ENCODE peak calls at places on chromosome 22, in ten cellular contexts. O is uterus, K is Peyer's patch, Q is IMR-90, P is suprapubic skin, X is HCT116, A is tibial nerve, N is sigmoid colon, I is NB4, H is stomach. C is an unnamed sample.

GRCh38 chr22:31969789-31970489 is 25.6 kb downstream of the YWHAH start:
- DNase-seq in O (peak; percentile 56), X (peak; percentile 83), P (no peak), K (peak; percentile 80), H (peak; percentile 80), N (peak; percentile 71), A (no peak), I (peak; percentile 66), Q (peak; percentile 66), C (peak; percentile 77)

GRCh38 chr22:21041937-21042336 is 3.8 kb upstream of the LRRC74B start:
- DNase-seq in O (no peak), A (no peak), Q (peak; percentile 76), H (no peak), K (no peak), X (no peak), I (no peak), N (no peak), P (no peak), C (no peak)

GRCh38 chr22:41820447-41820846 is 12.5 kb upstream of the SREBF2 start:
- DNase-seq in O (no peak), I (no peak), X (no peak), P (no peak), Q (no peak), H (no peak), N (no peak), K (no peak), A (no peak), C (no peak)

GRCh38 chr22:48264586-48264985 is 1502.1 kb downstream of the TBC1D22A start:
- DNase-seq in X (no peak), O (no peak), I (no peak), K (no peak), H (no peak), P (no peak), Q (no peak), N (no peak), A (no peak), C (no peak)

GRCh38 chr22:48827904-48828555 is 999.6 kb downstream of the BRD1 start:
- DNase-seq in H (no peak), O (no peak), X (no peak), N (no peak), I (no peak), A (no peak), K (peak; percentile 34), P (peak; percentile 38), Q (no peak), C (no peak)

GRCh38 chr22:31286360-31287255 is 5.7 kb downstream of the PIK3IP1 start:
- DNase-seq in A (no peak), O (no peak), K (no peak), N (peak; percentile 82), Q (no peak), I (no peak), X (no peak), P (no peak), H (no peak), C (no peak)

GRCh38 chr22:41998361-41999261 is at the start of gene WBP2NL:
- DNase-seq in H (peak; percentile 92), P (peak; percentile 90), Q (peak; percentile 51), X (no peak), O (peak; percentile 67), K (peak; percentile 90), A (peak; percentile 54), N (peak; percentile 87), I (no peak), C (peak; percentile 92)

GRCh38 chr22:26377170-26377825 is 51.8 kb upstream of the ASPHD2 start:
- DNase-seq in P (no peak), Q (no peak), K (no peak), I (peak; percentile 52), O (no peak), X (no peak), A (no peak), H (no peak), N (no peak), C (no peak)

GRCh38 chr22:39094717-39095389 is 2.2 kb upstream of the APOBEC3H start:
- DNase-seq in N (no peak), X (no peak), Q (no peak), H (no peak), O (no peak), K (no peak), I (no peak), P (no peak), A (no peak), C (no peak)

GRCh38 chr22:21760640-21761039 is 25.0 kb upstream of the YPEL1 start:
- DNase-seq in H (no peak), K (no peak), A (no peak), I (peak; percentile 63), X (no peak), Q (peak; percentile 98), P (no peak), N (no peak), O (no peak), C (no peak)

GRCh38 chr22:25965331-25965730 is 203.9 kb upstream of the SEZ6L start:
- DNase-seq in P (no peak), N (no peak), I (no peak), Q (no peak), A (no peak), H (no peak), X (no peak), O (no peak), K (no peak), C (no peak)

GRCh38 chr22:47605441-47605840 is 843.0 kb downstream of the TBC1D22A start:
- DNase-seq in I (no peak), N (peak; percentile 39), K (peak; percentile 24), P (peak; percentile 44), O (no peak), X (no peak), A (no peak), Q (no peak), H (peak; percentile 20), C (no peak)

GRCh38 chr22:37525746-37526350 is 6.6 kb upstream of the CARD10 start:
- DNase-seq in X (no peak), K (peak; percentile 44), A (no peak), Q (no peak), I (no peak), N (no peak), P (no peak), O (no peak), H (no peak), C (peak; percentile 16)

GRCh38 chr22:27220349-27220748 is 563.0 kb downstream of the MIAT start:
- DNase-seq in I (no peak), X (no peak), P (no peak), K (no peak), H (no peak), N (peak; percentile 78), O (no peak), A (no peak), Q (peak; percentile 89), C (no peak)

GRCh38 chr22:49008682-49009235 is 818.9 kb downstream of the BRD1 start:
- DNase-seq in A (peak; percentile 9), X (no peak), N (no peak), H (peak; percentile 14), K (no peak), Q (no peak), O (no peak), I (no peak), P (no peak), C (peak; percentile 28)

GRCh38 chr22:20438678-20439492 is 1.3 kb upstream of the SCARF2 start:
- DNase-seq in N (peak; percentile 67), X (no peak), H (no peak), K (peak; percentile 29), P (peak; percentile 64), O (no peak), A (no peak), Q (no peak), I (no peak), C (peak; percentile 56)

GRCh38 chr22:48494968-48495750 is 1332.5 kb downstream of the BRD1 start:
- DNase-seq in A (no peak), K (peak; percentile 35), X (no peak), Q (no peak), H (no peak), O (no peak), N (peak; percentile 40), P (peak; percentile 61), I (no peak), C (peak; percentile 50)

GRCh38 chr22:46023558-46023981 is 46.6 kb upstream of the WNT7B start:
- DNase-seq in H (no peak), N (peak; percentile 72), A (no peak), I (no peak), O (peak; percentile 84), X (no peak), P (peak; percentile 61), K (peak; percentile 22), Q (peak; percentile 92), C (peak; percentile 41)
- TF ChIP-seq POLR2A in H (no peak), N (no peak), A (no peak), I (no peak), O (no peak), X (no peak), P (no peak), K (no peak), Q (no peak), C (no peak)

GRCh38 chr22:45087802-45088201 is 75.9 kb upstream of the NUP50 start:
- DNase-seq in O (no peak), A (no peak), N (no peak), K (no peak), P (no peak), H (no peak), X (no peak), I (no peak), Q (no peak), C (no peak)

GRCh38 chr22:45083659-45084305 is 74.0 kb upstream of the PHF21B start:
- DNase-seq in X (no peak), Q (peak; percentile 81), O (no peak), H (no peak), P (no peak), K (no peak), I (no peak), N (no peak), A (no peak), C (no peak)

GRCh38 chr22:45084400-45084920 is 74.7 kb upstream of the PHF21B start:
- DNase-seq in X (no peak), Q (no peak), O (no peak), N (no peak), I (no peak), A (no peak), K (no peak), H (no peak), P (no peak), C (no peak)

GRCh38 chr22:45077826-45078334 is 68.1 kb upstream of the PHF21B start:
- DNase-seq in H (no peak), A (no peak), Q (no peak), K (no peak), O (no peak), N (no peak), I (no peak), X (no peak), P (no peak), C (no peak)

GRCh38 chr22:45082795-45083194 is 73.0 kb upstream of the PHF21B start:
- DNase-seq in X (no peak), N (no peak), K (no peak), P (no peak), A (no peak), Q (no peak), H (no peak), O (no peak), I (peak; percentile 32), C (no peak)
- TF ChIP-seq CTCF in X (peak; percentile 50), N (no peak), K (no peak), P (no peak), A (no peak), Q (peak; percentile 43), H (no peak), O (no peak), I (peak; percentile 30), C (no peak)

GRCh38 chr22:24951942-24952836 is at the start of gene KIAA1671:
- DNase-seq in P (peak; percentile 89), Q (peak; percentile 27), A (peak; percentile 76), X (peak; percentile 53), H (peak; percentile 91), N (peak; percentile 88), K (peak; percentile 96), O (peak; percentile 80), I (peak; percentile 56), C (peak; percentile 97)
- TF ChIP-seq POLR2A in P (peak; percentile 37), Q (no peak), A (peak; percentile 71), X (peak; percentile 76), H (no peak), N (no peak), K (peak; percentile 94), O (peak; percentile 56), I (no peak), C (peak; percentile 81)

GRCh38 chr22:23393721-23394320 is 186.3 kb downstream of the IGLL1 start:
- DNase-seq in Q (no peak), X (no peak), K (peak; percentile 41), O (no peak), P (peak; percentile 57), A (no peak), N (peak; percentile 53), I (no peak), H (no peak), C (no peak)
- TF ChIP-seq CTCF in Q (no peak), X (no peak), K (no peak), O (no peak), P (no peak), A (no peak), N (no peak), I (no peak), H (no peak), C (no peak)

C was measured in right lobe of liver.